ENCODE peak calls at places on chromosomes 12 and 14, in six cellular contexts. U is activated gamma-delta T cell; C is small intestine; O is stimulated activated CD8-positive, alpha-beta memory T cell treated with anti-CD3 and anti-CD28 coated beads, Interleukin-4, amount 100 ng/mL, for 48 hours; K is neural crest cell; E is tibial artery. M is an unnamed sample.

GRCh38 chr12:131223171-131223761 is 269.6 kb downstream of the ADGRD1 start:
- DNase-seq in O (no peak), K (no peak), U (no peak), E (peak; percentile 58), C (no peak), M (no peak)

GRCh38 chr12:10372534-10372931 is 17.3 kb downstream of the KLRK1 start:
- DNase-seq in O (peak; percentile 43), U (no peak), C (peak; percentile 11), K (no peak), E (no peak), M (no peak)

GRCh38 chr12:122174155-122174845 is at the start of gene IL31:
- DNase-seq in E (no peak), O (peak; percentile 69), K (no peak), C (no peak), U (no peak), M (no peak)

GRCh38 chr14:92633724-92634123 is 114.7 kb downstream of the LGMN start:
- DNase-seq in U (no peak), E (no peak), C (no peak), O (no peak), K (no peak), M (no peak)

GRCh38 chr14:59188461-59189280 is at the start of gene DAAM1:
- DNase-seq in C (peak; percentile 99), E (peak; percentile 99), O (peak; percentile 94), U (peak; percentile 88), K (peak; percentile 85), M (peak; percentile 96)

GRCh38 chr14:58395815-58396626 is at the start of gene TOMM20L:
- DNase-seq in C (peak; percentile 76), O (peak; percentile 81), K (peak; percentile 72), U (peak; percentile 49), E (peak; percentile 75), M (peak; percentile 87)

GRCh38 chr12:63918788-63919300 is 74.3 kb downstream of the SRGAP1 start:
- DNase-seq in C (peak; percentile 48), O (no peak), U (no peak), K (no peak), E (no peak), M (peak; percentile 42)

GRCh38 chr14:45947785-45948184 is 694.8 kb upstream of the MIS18BP1 start:
- DNase-seq in E (no peak), C (no peak), K (no peak), U (no peak), O (no peak), M (no peak)

GRCh38 chr14:103065861-103066260 is 8.5 kb upstream of the CDC42BPB start:
- DNase-seq in U (no peak), E (no peak), C (no peak), K (no peak), O (no peak), M (no peak)

GRCh38 chr14:26987734-26988363 is 390.0 kb upstream of the NOVA1 start:
- DNase-seq in U (no peak), E (no peak), C (no peak), K (no peak), O (no peak), M (no peak)

GRCh38 chr12:131395971-131396573 is 314.8 kb upstream of the SFSWAP start:
- DNase-seq in C (no peak), E (no peak), U (no peak), K (no peak), O (no peak), M (no peak)

GRCh38 chr14:79018846-79019245 is 848.7 kb downstream of the NRXN3 start:
- DNase-seq in U (no peak), E (no peak), K (no peak), O (no peak), C (no peak), M (no peak)

GRCh38 chr12:33000016-33000415 is 103.4 kb upstream of the PKP2 start:
- DNase-seq in E (no peak), U (no peak), K (no peak), O (no peak), C (no peak), M (no peak)

GRCh38 chr12:131860472-131861260 is 32.5 kb downstream of the MMP17 start:
- DNase-seq in O (no peak), K (no peak), C (peak; percentile 9), U (no peak), E (no peak), M (peak; percentile 48)

GRCh38 chr14:105926415-105927093 is 400.2 kb downstream of the TMEM121 start:
- DNase-seq in O (no peak), E (peak; percentile 60), K (no peak), U (no peak), C (no peak), M (no peak)

GRCh38 chr12:81296556-81297305 is 218.9 kb downstream of the ACSS3 start:
- DNase-seq in K (no peak), U (no peak), E (no peak), C (no peak), O (no peak), M (no peak)

GRCh38 chr12:120115692-120116442 is 686 bp downstream of the RAB35 start:
- DNase-seq in C (peak; percentile 44), U (no peak), O (peak; percentile 68), K (peak; percentile 10), E (no peak), M (peak; percentile 56)